ENCODE peak calls at places on chromosomes 3 and 15, in nine cellular contexts. Y, K, U, T, Q, E, D, S and C are unnamed samples.
A peak's percentile ranks its signal among the peaks of the same experiment; 100 is the strongest.

GRCh38 chr15:88207565-88207964 is 49.0 kb downstream of the NTRK3 start:
- DNase-seq in E (no peak), D (no peak), Y (no peak), U (no peak), S (no peak), Q (no peak), K (no peak), T (no peak), C (no peak)

GRCh38 chr3:77562089-77562488 is 522.2 kb downstream of the ROBO2 start:
- DNase-seq in U (no peak), K (peak; percentile 1), E (no peak), Y (no peak), Q (no peak), S (no peak), D (no peak), T (no peak), C (no peak)

GRCh38 chr3:38805765-38806386 is 10.1 kb downstream of the SCN10A start:
- DNase-seq in S (peak; percentile 18), U (peak; percentile 33), E (peak; percentile 43), K (peak; percentile 74), Y (no peak), D (no peak), T (no peak), Q (no peak), C (peak; percentile 41)

GRCh38 chr3:33860355-33861047 is 62.1 kb downstream of the PDCD6IP start:
- DNase-seq in Y (no peak), E (no peak), K (no peak), S (no peak), U (no peak), Q (no peak), T (no peak), D (no peak), C (no peak)

GRCh38 chr3:157856078-157856939 is 249.9 kb downstream of the SHOX2 start:
- DNase-seq in U (no peak), E (no peak), D (no peak), K (no peak), Q (no peak), S (no peak), T (no peak), Y (no peak), C (no peak)

GRCh38 chr3:38454884-38455638 is 1.4 kb downstream of the ACVR2B start:
- DNase-seq in Y (peak; percentile 34), U (peak; percentile 82), E (peak; percentile 89), D (peak; percentile 79), K (peak; percentile 27), Q (no peak), S (peak; percentile 88), T (peak; percentile 88), C (peak; percentile 73)

GRCh38 chr15:65856821-65857455 is 12.4 kb upstream of the RAB11A start:
- DNase-seq in S (peak; percentile 81), U (peak; percentile 47), Q (no peak), K (peak; percentile 53), E (peak; percentile 86), Y (peak; percentile 85), D (peak; percentile 26), T (peak; percentile 44), C (peak; percentile 76)

GRCh38 chr15:40317580-40317979 is 5.9 kb upstream of the INAFM2 start:
- DNase-seq in Q (no peak), D (no peak), Y (no peak), K (no peak), U (no peak), S (no peak), T (no peak), E (no peak), C (no peak)

GRCh38 chr3:81531256-81531655 is 230.2 kb downstream of the GBE1 start:
- DNase-seq in D (no peak), K (no peak), Q (no peak), E (no peak), T (no peak), Y (no peak), S (no peak), U (no peak), C (no peak)

GRCh38 chr3:67123914-67124313 is 125.8 kb downstream of the KBTBD8 start:
- DNase-seq in E (no peak), K (no peak), Y (no peak), Q (no peak), S (no peak), D (no peak), U (no peak), T (no peak), C (no peak)

GRCh38 chr15:88563638-88564037 is 17.2 kb upstream of the DET1 start:
- DNase-seq in S (no peak), K (peak; percentile 30), T (no peak), U (no peak), Y (no peak), Q (no peak), D (no peak), E (no peak), C (no peak)

GRCh38 chr3:173556546-173556945 is 159.0 kb downstream of the NLGN1 start:
- DNase-seq in Y (no peak), Q (no peak), D (no peak), T (no peak), S (no peak), U (no peak), K (no peak), E (no peak), C (no peak)

GRCh38 chr3:158792709-158793108 is 9.1 kb upstream of the MFSD1 start:
- DNase-seq in S (no peak), Q (no peak), T (no peak), U (no peak), K (peak; percentile 95), E (no peak), Y (no peak), D (no peak), C (no peak)

GRCh38 chr3:126441256-126441880 is 34.3 kb downstream of the ZXDC start:
- DNase-seq in T (no peak), S (no peak), K (no peak), Y (no peak), D (peak; percentile 7), E (no peak), U (no peak), Q (no peak), C (no peak)

GRCh38 chr3:169964176-169964575 is 2.4 kb upstream of the SEC62 start:
- DNase-seq in D (no peak), Q (no peak), T (no peak), K (peak; percentile 56), U (no peak), S (no peak), Y (no peak), E (no peak), C (no peak)

GRCh38 chr3:169965562-169965961 is 1.0 kb upstream of the SEC62 start:
- DNase-seq in Q (no peak), S (no peak), T (no peak), E (no peak), U (no peak), Y (no peak), D (no peak), K (no peak), C (no peak)

GRCh38 chr3:169966951-169967915 is 626 bp downstream of the SEC62 start:
- DNase-seq in U (peak; percentile 58), K (peak; percentile 49), S (no peak), Q (no peak), D (no peak), E (peak; percentile 63), Y (peak; percentile 42), T (no peak), C (peak; percentile 50)

GRCh38 chr3:169968224-169968623 is 1.6 kb downstream of the SEC62 start:
- DNase-seq in E (no peak), U (no peak), Q (no peak), T (no peak), K (no peak), S (no peak), Y (no peak), D (no peak), C (no peak)

GRCh38 chr3:169966086-169966950 is at the start of gene SEC62:
- DNase-seq in E (peak; percentile 95), S (peak; percentile 96), T (peak; percentile 97), K (peak; percentile 88), U (peak; percentile 96), Y (peak; percentile 95), D (peak; percentile 95), Q (peak; percentile 48), C (peak; percentile 94)
- TF ChIP-seq POLR2A in E (peak; percentile 76), S (peak; percentile 80), T (peak; percentile 82), K (peak; percentile 88), U (peak; percentile 83), Y (peak; percentile 71), D (peak; percentile 89), Q (peak; percentile 58), C (peak; percentile 55)

GRCh38 chr3:75981401-75981800 is 196.1 kb upstream of the ZNF717 start:
- DNase-seq in E (no peak), S (no peak), T (no peak), Q (no peak), U (no peak), Y (no peak), D (no peak), K (no peak), C (no peak)
- H3K4me3 ChIP-seq in E (no peak overlapping the region), S (no peak overlapping the region), T (no peak overlapping the region), Q (no peak overlapping the region), U (no peak overlapping the region), Y (no peak overlapping the region), D (no peak overlapping the region), K (no peak overlapping the region), C (no peak overlapping the region)

GRCh38 chr3:65562444-65562843 is 476.3 kb downstream of the MAGI1 start:
- DNase-seq in K (no peak), Y (no peak), Q (no peak), S (no peak), D (no peak), E (no peak), T (no peak), U (no peak), C (no peak)
- H3K27ac ChIP-seq in K (no peak overlapping the region), Y (no peak overlapping the region), Q (no peak overlapping the region), S (no peak overlapping the region), D (no peak overlapping the region), E (no peak overlapping the region), T (no peak overlapping the region), U (no peak overlapping the region), C (no peak overlapping the region)

GRCh38 chr3:180600473-180600872 is 1.5 kb upstream of the TTC14 start:
- DNase-seq in K (no peak), T (no peak), D (no peak), U (no peak), E (no peak), Y (no peak), Q (no peak), S (no peak), C (no peak)

DNA sequence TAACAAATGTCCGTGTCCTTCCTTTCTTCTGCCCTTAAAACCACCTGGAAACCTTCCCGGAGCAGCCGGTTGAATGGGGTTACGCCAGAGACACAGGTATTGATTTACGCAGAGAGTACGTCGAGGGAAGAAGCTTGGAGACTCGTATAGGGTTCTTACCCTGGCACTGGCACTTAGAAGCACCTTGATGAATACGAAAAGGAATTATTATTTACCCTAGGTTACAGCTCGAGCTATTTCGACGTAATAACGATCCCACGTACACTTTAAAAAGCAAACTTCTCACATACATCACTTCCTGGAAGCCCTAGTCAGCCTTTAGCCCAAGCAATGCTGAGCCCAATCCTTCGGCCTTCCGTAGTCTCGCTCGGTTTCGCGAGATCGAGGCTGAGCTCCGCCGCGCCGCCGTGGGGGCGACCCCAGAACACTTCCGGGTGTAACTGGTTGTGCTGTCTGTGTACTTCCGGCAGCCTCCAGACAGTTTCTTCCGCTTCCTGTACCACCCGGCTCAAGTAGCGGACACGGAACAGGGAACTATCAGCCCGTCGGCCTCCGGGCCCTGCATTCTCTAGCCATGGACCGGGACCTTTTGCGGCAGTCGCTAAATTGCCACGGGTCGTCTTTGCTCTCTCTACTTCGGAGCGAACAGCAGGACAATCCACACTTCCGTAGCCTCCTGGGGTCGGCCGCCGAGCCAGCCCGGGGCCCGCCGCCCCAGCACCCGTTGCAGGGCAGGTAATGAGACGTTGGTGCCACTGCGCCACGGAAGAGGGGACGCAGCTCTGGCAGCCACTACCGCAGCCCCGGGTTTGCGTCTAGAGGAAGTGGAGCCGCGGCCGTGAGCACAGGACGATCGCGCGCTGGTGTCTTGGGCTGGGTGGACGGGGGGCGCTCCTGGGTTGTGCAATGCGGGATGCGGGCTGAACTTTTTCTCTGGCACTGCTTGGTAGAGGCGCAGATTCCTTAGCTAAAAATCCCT is at the start of gene TTC14:
- DNase-seq in Y (peak; percentile 91), S (peak; percentile 92), Q (peak; percentile 78), E (peak; percentile 94), T (peak; percentile 93), D (peak; percentile 88), U (peak; percentile 90), K (peak; percentile 94), C (peak; percentile 89)
- TF ChIP-seq POLR2A in Y (peak; percentile 60), S (peak; percentile 60), Q (no peak), E (no peak), T (peak; percentile 34), D (no peak), U (peak; percentile 61), K (peak; percentile 59), C (no peak)